ENCODE peak calls at places on chromosome 7, in five cellular contexts. V is EH, B is A549, F is GM19239, Z is GM03348. X is an unnamed sample.

GRCh38 chr7:42972703-42973500 is 40.7 kb downstream of the MRPL32 start:
- DNase-seq in V (peak; percentile 100), B (peak; percentile 76), F (no peak), Z (peak; percentile 76), X (no peak)

GRCh38 chr7:139673762-139674161 is 104.0 kb downstream of the HIPK2 start:
- DNase-seq in V (no peak), B (no peak), F (no peak), Z (no peak), X (no peak)

GRCh38 chr7:140079121-140079536 is 16.4 kb upstream of the PARP12 start:
- DNase-seq in V (peak; percentile 13), B (peak; percentile 47), F (no peak), Z (peak; percentile 49), X (no peak)

GRCh38 chr7:34207810-34208209 is 302.5 kb downstream of the BMPER start:
- DNase-seq in V (no peak), B (no peak), F (no peak), Z (peak; percentile 15), X (no peak)

GRCh38 chr7:138001529-138002095 is at the start of gene CREB3L2:
- DNase-seq in V (peak; percentile 81), B (peak; percentile 51), F (no peak), Z (peak; percentile 38), X (no peak)

GRCh38 chr7:99786726-99787300 is 2.8 kb upstream of the CYP3A4 start:
- DNase-seq in V (no peak), B (no peak), F (no peak), Z (no peak), X (no peak)

GRCh38 chr7:47582748-47583740 is 1.1 kb upstream of the TNS3 start:
- DNase-seq in V (peak; percentile 50), B (peak; percentile 75), F (no peak), Z (no peak), X (no peak)

GRCh38 chr7:148116195-148116594 is 474.4 kb upstream of the C7orf33 start:
- DNase-seq in V (no peak), B (no peak), F (no peak), Z (no peak), X (no peak)

GRCh38 chr7:84159435-84159834 is 35.2 kb downstream of the SEMA3A start:
- DNase-seq in V (no peak), B (no peak), F (no peak), Z (no peak), X (no peak)

GRCh38 chr7:155203882-155204691 is 93.6 kb upstream of the INSIG1 start:
- DNase-seq in V (no peak), B (no peak), F (no peak), Z (no peak), X (no peak)

GRCh38 chr7:21587139-21587773 is 44.4 kb downstream of the DNAH11 start:
- DNase-seq in V (no peak), B (no peak), F (no peak), Z (no peak), X (no peak)

GRCh38 chr7:98495523-98495922 is 94.6 kb upstream of the BAIAP2L1 start:
- DNase-seq in V (no peak), B (no peak), F (no peak), Z (no peak), X (no peak)

GRCh38 chr7:42348627-42349026 is 111.6 kb upstream of the GLI3 start:
- DNase-seq in V (peak; percentile 15), B (no peak), F (no peak), Z (no peak), X (no peak)

GRCh38 chr7:155428171-155428834 is 29.6 kb upstream of the EN2 start:
- DNase-seq in V (no peak), B (no peak), F (no peak), Z (no peak), X (no peak)

GRCh38 chr7:127927339-127927679 is 103.9 kb downstream of the LRRC4 start:
- DNase-seq in V (peak; percentile 63), B (no peak), F (no peak), Z (no peak), X (no peak)

GRCh38 chr7:169165-169853 is 23.1 kb upstream of the FAM20C start:
- DNase-seq in V (no peak), B (no peak), F (no peak), Z (no peak), X (no peak)

GRCh38 chr7:17380696-17381662 is 82.5 kb downstream of the AHR start:
- DNase-seq in V (peak; percentile 41), B (no peak), F (no peak), Z (peak; percentile 9), X (no peak)

GRCh38 chr7:101172005-101172853 is 6.9 kb upstream of the VGF start:
- DNase-seq in V (no peak), B (no peak), F (no peak), Z (no peak), X (no peak)

GRCh38 chr7:159209429-159209828 is 64.8 kb upstream of the VIPR2 start:
- DNase-seq in V (no peak), B (no peak), F (no peak), Z (no peak), X (no peak)

GRCh38 chr7:151669762-151670161 is 150.1 kb upstream of the RHEB start:
- DNase-seq in V (no peak), B (no peak), F (no peak), Z (no peak), X (no peak)

GRCh38 chr7:12821746-12822145 is 134.3 kb downstream of the ARL4A start:
- DNase-seq in V (no peak), B (no peak), F (no peak), Z (no peak), X (no peak)

GRCh38 chr7:26034386-26034785 is 117.6 kb upstream of the NFE2L3 start:
- DNase-seq in V (no peak), B (no peak), F (no peak), Z (no peak), X (no peak)

GRCh38 chr7:135342887-135343286 is 109.2 kb downstream of the STRA8 start:
- DNase-seq in V (peak; percentile 5), B (no peak), F (no peak), Z (no peak), X (no peak)

GRCh38 chr7:107900496-107900895 is 9.5 kb downstream of the DLD start:
- DNase-seq in V (no peak), B (no peak), F (no peak), Z (no peak), X (no peak)

GRCh38 chr7:46355331-46355730 is 434.3 kb upstream of the IGFBP3 start:
- DNase-seq in V (no peak), B (no peak), F (no peak), Z (no peak), X (no peak)

X was measured in GM18507.